ENCODE peak calls at places on chromosomes 7 and 10, in nine cellular contexts. One of them, this sample, is unnamed.

GRCh38 chr10:68463365-68464093 is 8.2 kb downstream of the DNA2 start:
- DNase-seq in cerebellum: no peak
- DNase-seq in mesothelial cell of epicardium: no peak
- DNase-seq in osteoblast: peak
- DNase-seq in GM12878: no peak
- DNase-seq in activated CD4-positive, alpha-beta T cell treated with anti-CD3 and anti-CD28 coated beads, Interleukin-2, amount 50 U/mL, for 48 hours: no peak
- DNase-seq in stromal cell of bone marrow: no peak
- DNase-seq in cardiac septum: no peak
- DNase-seq in lower leg skin: no peak
- DNase-seq in this sample: no peak

GRCh38 chr7:50542132-50542531 is 23.1 kb downstream of the DDC start:
- DNase-seq in lower leg skin: peak
- DNase-seq in mesothelial cell of epicardium: no peak
- DNase-seq in stromal cell of bone marrow: no peak
- DNase-seq in GM12878: no peak
- DNase-seq in activated CD4-positive, alpha-beta T cell treated with anti-CD3 and anti-CD28 coated beads, Interleukin-2, amount 50 U/mL, for 48 hours: no peak
- DNase-seq in cerebellum: no peak
- DNase-seq in osteoblast: no peak
- DNase-seq in cardiac septum: no peak
- DNase-seq in this sample: no peak

GRCh38 chr10:7248148-7248547 is 162.7 kb downstream of the SFMBT2 start:
- DNase-seq in osteoblast: no peak
- DNase-seq in stromal cell of bone marrow: no peak
- DNase-seq in cardiac septum: no peak
- DNase-seq in GM12878: no peak
- DNase-seq in mesothelial cell of epicardium: no peak
- DNase-seq in activated CD4-positive, alpha-beta T cell treated with anti-CD3 and anti-CD28 coated beads, Interleukin-2, amount 50 U/mL, for 48 hours: no peak
- DNase-seq in cerebellum: no peak
- DNase-seq in lower leg skin: no peak
- DNase-seq in this sample: no peak

GRCh38 chr7:158034571-158034970 is 553.1 kb downstream of the PTPRN2 start:
- DNase-seq in cardiac septum: peak
- DNase-seq in lower leg skin: peak
- DNase-seq in osteoblast: no peak
- DNase-seq in activated CD4-positive, alpha-beta T cell treated with anti-CD3 and anti-CD28 coated beads, Interleukin-2, amount 50 U/mL, for 48 hours: no peak
- DNase-seq in mesothelial cell of epicardium: no peak
- DNase-seq in cerebellum: no peak
- DNase-seq in GM12878: no peak
- DNase-seq in stromal cell of bone marrow: no peak
- DNase-seq in this sample: no peak

GRCh38 chr7:918441-919113 is 35.9 kb downstream of the ADAP1 start:
- DNase-seq in cerebellum: no peak
- DNase-seq in osteoblast: no peak
- DNase-seq in activated CD4-positive, alpha-beta T cell treated with anti-CD3 and anti-CD28 coated beads, Interleukin-2, amount 50 U/mL, for 48 hours: no peak
- DNase-seq in GM12878: no peak
- DNase-seq in mesothelial cell of epicardium: peak
- DNase-seq in lower leg skin: peak
- DNase-seq in cardiac septum: peak
- DNase-seq in stromal cell of bone marrow: no peak
- DNase-seq in this sample: no peak

GRCh38 chr10:32151876-32152275 is 95.7 kb upstream of the KIF5B start:
- DNase-seq in cerebellum: no peak
- DNase-seq in activated CD4-positive, alpha-beta T cell treated with anti-CD3 and anti-CD28 coated beads, Interleukin-2, amount 50 U/mL, for 48 hours: no peak
- DNase-seq in osteoblast: no peak
- DNase-seq in stromal cell of bone marrow: no peak
- DNase-seq in GM12878: no peak
- DNase-seq in cardiac septum: no peak
- DNase-seq in lower leg skin: no peak
- DNase-seq in mesothelial cell of epicardium: no peak
- DNase-seq in this sample: no peak

GRCh38 chr7:108372601-108373000 is 83.6 kb downstream of the NRCAM start:
- DNase-seq in GM12878: no peak
- DNase-seq in activated CD4-positive, alpha-beta T cell treated with anti-CD3 and anti-CD28 coated beads, Interleukin-2, amount 50 U/mL, for 48 hours: no peak
- DNase-seq in lower leg skin: no peak
- DNase-seq in osteoblast: no peak
- DNase-seq in mesothelial cell of epicardium: no peak
- DNase-seq in cardiac septum: no peak
- DNase-seq in cerebellum: no peak
- DNase-seq in stromal cell of bone marrow: peak
- DNase-seq in this sample: no peak

GRCh38 chr7:75813084-75813483 is 522 bp downstream of the CCL24 start:
- DNase-seq in mesothelial cell of epicardium: no peak
- DNase-seq in cerebellum: no peak
- DNase-seq in osteoblast: peak
- DNase-seq in GM12878: no peak
- DNase-seq in lower leg skin: no peak
- DNase-seq in stromal cell of bone marrow: no peak
- DNase-seq in activated CD4-positive, alpha-beta T cell treated with anti-CD3 and anti-CD28 coated beads, Interleukin-2, amount 50 U/mL, for 48 hours: no peak
- DNase-seq in cardiac septum: no peak
- DNase-seq in this sample: no peak

GRCh38 chr7:157785021-157785441 is 448.2 kb downstream of the DNAJB6 start:
- DNase-seq in activated CD4-positive, alpha-beta T cell treated with anti-CD3 and anti-CD28 coated beads, Interleukin-2, amount 50 U/mL, for 48 hours: no peak
- DNase-seq in GM12878: no peak
- DNase-seq in stromal cell of bone marrow: no peak
- DNase-seq in cerebellum: peak
- DNase-seq in mesothelial cell of epicardium: no peak
- DNase-seq in cardiac septum: no peak
- DNase-seq in lower leg skin: no peak
- DNase-seq in osteoblast: no peak
- DNase-seq in this sample: no peak

This sample was measured in T1000.